ENCODE peak calls at places on chromosomes 7 and 10, in five cellular contexts. X is K562, Y is SK-N-SH, L is HepG2, Z is GM12891. H is an unnamed sample.

GRCh38 chr10:11638055-11638698 is 26.7 kb upstream of the USP6NL start:
- DNase-seq in L (no peak), Z (no peak), X (no peak), Y (no peak), H (no peak)

GRCh38 chr10:112209534-112210200 is 26.1 kb upstream of the GPAM start:
- DNase-seq in Y (peak; percentile 68), X (no peak), Z (no peak), L (no peak), H (no peak)

GRCh38 chr7:43534110-43534509 is 48.8 kb upstream of the STK17A start:
- DNase-seq in X (no peak), Z (no peak), Y (no peak), L (no peak), H (no peak)

GRCh38 chr10:26725837-26726727 is 28.6 kb downstream of the PDSS1 start:
- DNase-seq in Z (no peak), Y (peak; percentile 63), L (peak; percentile 27), X (peak; percentile 51), H (no peak)

GRCh38 chr7:155451522-155452239 is 6.2 kb upstream of the EN2 start:
- DNase-seq in X (no peak), L (no peak), Y (no peak), Z (no peak), H (no peak)

GRCh38 chr7:101605611-101606010 is 23.5 kb downstream of the MYL10 start:
- DNase-seq in L (no peak), Z (no peak), X (no peak), Y (no peak), H (no peak)

GRCh38 chr7:78912781-78913180 is 540.7 kb downstream of the MAGI2 start:
- DNase-seq in Z (no peak), L (no peak), Y (no peak), X (no peak), H (no peak)

GRCh38 chr7:73437091-73437490 is 3.5 kb downstream of the FZD9 start:
- DNase-seq in Z (no peak), L (no peak), X (no peak), Y (no peak), H (no peak)

GRCh38 chr10:124557167-124557566 is 95.5 kb downstream of the LHPP start:
- DNase-seq in Y (no peak), L (no peak), X (no peak), Z (no peak), H (no peak)

GRCh38 chr7:122694697-122695096 is 4.2 kb downstream of the RNF133 start:
- DNase-seq in X (no peak), Z (no peak), Y (no peak), L (no peak), H (no peak)

GRCh38 chr7:78435355-78435754 is 636.8 kb downstream of the PHTF2 start:
- DNase-seq in L (no peak), Z (no peak), X (no peak), Y (no peak), H (no peak)

DNA sequence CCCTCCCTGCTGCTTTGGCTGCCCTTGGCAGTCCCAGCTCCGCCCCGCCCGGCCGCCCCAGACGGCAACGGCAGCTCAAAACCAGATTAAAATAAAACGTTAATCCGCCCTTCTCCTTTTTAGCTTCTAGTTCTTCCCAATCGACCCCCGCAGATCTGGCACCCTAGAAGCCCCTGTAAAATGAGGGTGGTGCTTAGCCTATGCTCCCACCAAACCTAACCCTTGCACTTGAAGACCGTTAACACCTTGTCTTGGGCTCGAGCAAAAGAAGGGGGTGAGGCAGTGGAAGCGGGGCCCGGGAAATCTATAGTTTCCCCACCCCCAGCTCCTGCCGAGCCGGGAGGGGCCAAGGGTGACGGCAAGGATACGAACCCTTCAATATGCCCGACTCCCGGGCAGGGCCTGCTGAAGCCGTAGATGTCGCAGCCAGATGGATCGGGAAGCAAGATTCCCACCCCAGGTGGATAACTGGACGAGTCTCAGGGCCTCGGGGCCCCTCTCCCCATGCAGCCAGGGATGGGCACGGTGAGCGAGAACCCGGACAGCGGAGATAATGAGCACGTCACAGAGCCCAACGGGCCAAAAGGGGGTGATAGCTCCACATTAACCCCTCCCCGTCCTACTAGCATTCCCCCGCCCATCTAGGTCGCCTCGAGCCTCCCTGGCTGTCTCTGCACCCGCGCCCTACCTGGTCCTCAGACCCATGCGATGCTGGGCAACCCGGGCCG is 169.8 kb downstream of the NRF1 start:
- DNase-seq in Z (no peak), L (no peak), Y (peak; percentile 75), X (no peak), H (no peak)
- TF ChIP-seq TAF1 in Z (no peak), L (no peak), Y (no peak), X (no peak), H (no peak)

DNA sequence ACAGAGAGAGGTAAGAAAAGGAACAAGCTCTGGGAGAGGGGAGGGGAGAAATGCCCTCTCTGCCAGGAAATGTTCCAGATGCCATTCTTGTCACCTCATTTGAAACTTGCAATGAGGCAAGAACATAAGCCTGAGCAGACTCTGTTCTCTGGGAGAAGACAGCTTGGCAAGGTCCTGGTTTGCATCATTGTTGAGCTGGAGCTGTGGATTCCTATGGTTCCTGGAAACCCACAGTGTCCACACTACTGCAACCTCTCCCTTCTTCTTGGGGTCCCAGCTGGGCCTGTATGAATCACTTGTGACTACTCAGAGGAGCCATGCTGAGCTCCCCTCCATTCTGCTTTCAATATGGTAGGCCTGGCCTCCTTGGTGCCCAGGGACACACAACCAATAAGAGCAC is 60.8 kb upstream of the HECTD2 start:
- DNase-seq in X (no peak), Z (no peak), L (no peak), Y (no peak), H (no peak)
- TF ChIP-seq POLR2AphosphoS5 in X (no peak), Z (no peak), L (no peak), Y (peak; percentile 96), H (no peak)

GRCh38 chr10:79473511-79474095 is 28.2 kb upstream of the ZCCHC24 start:
- DNase-seq in Y (no peak), X (no peak), L (no peak), Z (no peak), H (no peak)
- TF ChIP-seq TAF1 in Y (no peak), X (no peak), L (no peak), Z (no peak), H (no peak)

DNA sequence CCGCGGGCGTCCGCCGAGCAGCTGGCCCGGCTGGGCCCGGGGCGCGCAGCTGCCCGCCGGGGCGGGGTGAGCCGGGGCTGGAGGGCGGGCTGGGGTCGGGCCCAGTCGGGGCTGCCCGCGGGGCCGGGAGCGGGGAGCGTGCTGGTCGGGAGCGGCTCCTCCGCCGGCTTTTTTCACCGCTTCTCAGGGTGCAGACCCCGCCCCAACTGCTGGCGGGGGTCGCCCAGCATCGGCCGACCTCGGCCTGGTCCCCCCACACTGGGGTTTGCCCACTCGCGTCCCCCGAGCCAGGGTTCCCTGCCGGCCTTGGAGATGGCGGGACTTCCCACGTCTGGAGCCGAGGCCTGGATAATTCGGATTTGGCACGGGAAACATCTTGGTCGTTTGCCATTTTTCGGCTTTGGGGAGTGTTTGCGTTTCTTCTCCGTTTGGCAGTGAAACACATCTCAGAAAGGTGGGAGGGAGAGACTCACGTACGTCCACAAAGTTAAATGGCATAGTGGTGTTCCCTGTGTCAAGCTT is 432 bp downstream of the TMEM248 start:
- DNase-seq in Y (peak; percentile 88), X (no peak), L (no peak), Z (no peak), H (peak; percentile 26)
- TF ChIP-seq POLR2AphosphoS5 in Y (no peak), X (no peak), L (no peak), Z (no peak), H (no peak)

DNA sequence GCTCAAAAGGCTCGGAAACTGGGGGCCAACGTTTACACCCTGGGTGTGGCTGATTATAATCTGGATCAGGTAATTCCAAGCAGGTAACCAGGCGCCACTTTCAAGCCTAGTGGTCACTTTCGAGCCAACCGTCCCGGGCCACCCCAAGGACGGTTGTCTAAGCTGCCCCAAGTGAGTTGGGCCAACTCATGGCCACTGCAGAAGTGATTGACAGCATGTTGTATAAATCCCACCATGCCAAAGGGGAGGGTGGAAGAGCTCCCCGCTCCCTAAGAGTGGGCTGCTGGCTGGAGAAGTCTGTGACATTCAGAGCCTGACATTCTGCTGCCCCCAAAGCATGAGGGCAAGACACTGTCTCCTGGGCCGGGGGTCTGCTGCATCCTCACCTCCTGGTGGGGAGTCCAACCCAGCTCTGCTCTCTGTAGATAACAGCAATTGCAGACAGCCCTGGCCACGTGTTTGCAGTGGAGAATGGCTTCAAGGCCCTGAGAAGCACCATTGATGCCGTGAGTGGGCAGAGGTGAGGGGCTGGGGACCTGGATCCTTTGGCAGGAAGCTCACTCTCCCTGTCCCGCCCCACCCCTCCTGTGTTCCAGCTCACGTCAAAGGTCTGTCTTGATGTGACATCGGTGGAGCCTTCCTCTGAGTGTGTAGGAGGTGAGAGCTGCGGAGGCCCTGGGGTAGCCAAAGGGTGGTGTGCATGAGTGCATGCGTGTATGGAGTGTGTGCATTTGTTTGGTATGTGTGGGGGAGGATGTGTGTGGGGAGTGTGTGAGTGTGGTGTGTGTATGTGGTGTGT is 10.8 kb downstream of the ANTXRL start:
- DNase-seq in Y (no peak), Z (no peak), X (no peak), L (no peak), H (no peak)
- TF ChIP-seq TAF1 in Y (no peak), Z (no peak), X (no peak), L (no peak), H (no peak)

DNA sequence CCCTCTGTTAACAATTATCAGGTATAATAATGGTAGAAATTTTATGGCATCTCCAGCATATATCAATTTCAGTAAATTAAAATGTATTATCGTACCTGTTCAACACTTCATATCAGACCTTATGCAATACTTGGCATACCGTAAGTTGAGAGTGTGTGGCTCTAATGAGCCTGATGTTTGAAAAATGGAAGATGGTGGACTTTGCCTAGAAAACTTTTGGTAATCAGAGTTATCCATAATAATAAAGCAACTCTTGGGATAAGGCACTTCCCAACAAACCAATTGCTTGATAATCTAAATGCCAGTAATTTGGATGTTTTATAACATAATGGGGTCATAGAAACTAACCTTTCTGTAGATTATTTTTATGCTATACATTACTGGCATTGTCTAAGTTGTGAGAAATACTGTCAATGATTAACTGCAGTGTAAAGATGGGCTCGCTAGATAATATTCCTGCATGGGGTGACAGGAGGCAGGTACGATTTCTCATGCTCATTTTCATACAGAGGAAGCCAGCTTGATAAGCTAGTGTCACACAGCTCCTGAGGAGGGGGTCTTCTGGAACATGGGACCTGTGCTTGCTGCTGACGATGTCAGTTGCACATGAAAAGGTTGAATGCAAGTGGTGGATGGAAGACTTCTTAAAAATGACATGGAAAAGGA is 27.8 kb upstream of the DMBT1 start:
- DNase-seq in Y (no peak), Z (no peak), L (peak; percentile 53), X (no peak), H (no peak)
- TF ChIP-seq POLR2AphosphoS5 in Y (no peak), Z (no peak), L (no peak), X (no peak), H (no peak)

H was measured in GM12892.